ENCODE peak calls at places on chromosomes 1 and 21, in ten cellular contexts. F is upper lobe of left lung, I is lung, W is gastrocnemius medialis, A is ovary, C is AG04450, B is testis, Y is heart right ventricle, J is tibial nerve, L is cardiac muscle cell. G is an unnamed sample.

GRCh38 chr1:154495496-154496273 is 6.3 kb upstream of the TDRD10 start:
- DNase-seq in F (no peak), I (no peak), W (no peak), A (no peak), C (no peak), B (no peak), Y (no peak), J (no peak), L (no peak), G (no peak)

GRCh38 chr21:43928726-43929125 is 63.7 kb downstream of the AGPAT3 start:
- DNase-seq in F (no peak), I (no peak), W (peak; percentile 50), A (no peak), C (no peak), B (no peak), Y (no peak), J (no peak), L (no peak), G (no peak)

GRCh38 chr1:31977361-31978131 is 36.1 kb upstream of the KHDRBS1 start:
- DNase-seq in F (no peak), I (no peak), W (no peak), A (no peak), C (peak; percentile 20), B (no peak), Y (peak; percentile 8), J (no peak), L (peak; percentile 79), G (no peak)

GRCh38 chr21:29077651-29078090 is 4.2 kb upstream of the CCT8 start:
- DNase-seq in F (peak; percentile 45), I (no peak), W (no peak), A (no peak), C (no peak), B (peak; percentile 75), Y (no peak), J (no peak), L (peak; percentile 58), G (no peak)

GRCh38 chr1:167442854-167443565 is 75.3 kb downstream of the CD247 start:
- DNase-seq in F (no peak), I (no peak), W (no peak), A (no peak), C (no peak), B (no peak), Y (no peak), J (no peak), L (no peak), G (no peak)

GRCh38 chr1:203309115-203309429 is 3.8 kb downstream of the BTG2 start:
- DNase-seq in F (no peak), I (no peak), W (no peak), A (no peak), C (no peak), B (no peak), Y (no peak), J (no peak), L (no peak), G (no peak)

GRCh38 chr1:210937846-210938245 is 196.1 kb downstream of the KCNH1 start:
- DNase-seq in F (no peak), I (no peak), W (no peak), A (no peak), C (no peak), B (no peak), Y (no peak), J (no peak), L (no peak), G (no peak)

GRCh38 chr1:239493736-239494285 is 107.4 kb downstream of the CHRM3 start:
- DNase-seq in F (no peak), I (no peak), W (no peak), A (no peak), C (no peak), B (no peak), Y (no peak), J (no peak), L (no peak), G (no peak)

GRCh38 chr1:243715285-243715684 is 134.8 kb downstream of the AKT3 start:
- DNase-seq in F (no peak), I (no peak), W (no peak), A (no peak), C (no peak), B (no peak), Y (no peak), J (no peak), L (peak; percentile 43), G (no peak)

GRCh38 chr1:44714532-44714931 is 16.4 kb downstream of the RNU5D-1 start:
- DNase-seq in F (no peak), I (no peak), W (no peak), A (no peak), C (no peak), B (no peak), Y (no peak), J (no peak), L (no peak), G (no peak)

GRCh38 chr1:44717196-44717595 is 13.8 kb downstream of the RNU5D-1 start:
- DNase-seq in F (no peak), I (no peak), W (no peak), A (no peak), C (no peak), B (no peak), Y (no peak), J (no peak), L (no peak), G (no peak)

GRCh38 chr1:44717653-44718052 is 13.3 kb downstream of the RNU5D-1 start:
- DNase-seq in F (no peak), I (no peak), W (no peak), A (no peak), C (no peak), B (no peak), Y (no peak), J (no peak), L (no peak), G (no peak)

GRCh38 chr1:44713321-44713781 is 17.6 kb downstream of the RNU5D-1 start:
- DNase-seq in F (no peak), I (no peak), W (peak; percentile 62), A (no peak), C (no peak), B (no peak), Y (no peak), J (no peak), L (no peak), G (no peak)

DNA sequence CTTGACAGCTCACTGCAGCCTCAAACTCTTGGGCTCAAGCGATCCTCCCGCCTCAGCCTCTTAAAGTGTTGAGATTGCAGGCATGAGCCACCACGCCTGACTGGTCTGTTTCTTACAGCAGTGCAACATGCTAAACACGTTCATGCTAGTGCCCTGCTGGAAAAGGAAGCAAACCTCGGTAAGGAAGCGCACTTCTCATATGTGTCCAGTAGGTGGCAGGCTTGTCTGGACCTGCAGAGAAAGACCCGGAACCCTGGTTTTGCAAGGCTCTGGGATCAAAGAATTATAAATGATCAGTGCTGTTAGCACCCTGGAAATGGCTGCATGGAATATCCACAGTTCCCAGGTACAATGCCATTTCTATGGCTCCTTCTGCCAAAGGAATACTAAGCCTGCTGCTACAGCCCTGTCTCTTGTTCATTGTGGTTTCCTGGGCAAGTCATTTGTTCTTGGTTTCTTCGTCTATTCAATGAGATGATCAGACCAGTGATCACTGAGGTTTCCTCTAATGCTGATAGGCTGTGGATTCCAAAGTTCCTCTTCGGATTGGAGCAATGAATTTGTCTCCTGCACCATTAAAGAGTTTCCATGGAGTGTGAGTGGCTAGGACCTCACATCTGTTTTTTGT is 15.9 kb downstream of the RNU5D-1 start:
- DNase-seq in F (peak; percentile 75), I (peak; percentile 71), W (peak; percentile 22), A (peak; percentile 56), C (no peak), B (peak; percentile 71), Y (peak; percentile 64), J (peak; percentile 45), L (peak; percentile 87), G (no peak)
- H3K4me3 ChIP-seq in F (no peak overlapping the region), I (no peak overlapping the region), W (no peak overlapping the region), A (no peak overlapping the region), C (no peak overlapping the region), B (no peak overlapping the region), Y (no peak overlapping the region), J (no peak overlapping the region), L (no peak overlapping the region), G (no peak overlapping the region)

GRCh38 chr1:78619446-78619802 is 824 bp upstream of the IFI44L start:
- DNase-seq in F (no peak), I (no peak), W (no peak), A (no peak), C (no peak), B (peak; percentile 25), Y (no peak), J (no peak), L (no peak), G (no peak)

GRCh38 chr1:78619029-78619428 is 1.2 kb upstream of the IFI44L start:
- DNase-seq in F (no peak), I (no peak), W (no peak), A (no peak), C (no peak), B (no peak), Y (no peak), J (no peak), L (no peak), G (no peak)

GRCh38 chr1:78622548-78622947 is 2.3 kb downstream of the IFI44L start:
- DNase-seq in F (no peak), I (no peak), W (no peak), A (no peak), C (no peak), B (no peak), Y (no peak), J (no peak), L (no peak), G (no peak)

GRCh38 chr1:78619803-78620579 is at the start of gene IFI44L:
- DNase-seq in F (no peak), I (no peak), W (no peak), A (peak; percentile 66), C (peak; percentile 13), B (peak; percentile 37), Y (peak; percentile 57), J (peak; percentile 19), L (peak; percentile 78), G (no peak)

GRCh38 chr1:78617615-78618026 is 2.6 kb upstream of the IFI44L start:
- DNase-seq in F (peak; percentile 63), I (peak; percentile 67), W (peak; percentile 41), A (peak; percentile 63), C (peak; percentile 66), B (peak; percentile 87), Y (peak; percentile 80), J (peak; percentile 37), L (peak; percentile 93), G (peak; percentile 75)
- TF ChIP-seq CTCF in F (peak; percentile 82), I (peak; percentile 86), W (peak; percentile 75), A (peak; percentile 82), C (peak; percentile 90), B (peak; percentile 92), Y (peak; percentile 82), J (peak; percentile 90), L (peak; percentile 83), G (peak; percentile 86)

DNA sequence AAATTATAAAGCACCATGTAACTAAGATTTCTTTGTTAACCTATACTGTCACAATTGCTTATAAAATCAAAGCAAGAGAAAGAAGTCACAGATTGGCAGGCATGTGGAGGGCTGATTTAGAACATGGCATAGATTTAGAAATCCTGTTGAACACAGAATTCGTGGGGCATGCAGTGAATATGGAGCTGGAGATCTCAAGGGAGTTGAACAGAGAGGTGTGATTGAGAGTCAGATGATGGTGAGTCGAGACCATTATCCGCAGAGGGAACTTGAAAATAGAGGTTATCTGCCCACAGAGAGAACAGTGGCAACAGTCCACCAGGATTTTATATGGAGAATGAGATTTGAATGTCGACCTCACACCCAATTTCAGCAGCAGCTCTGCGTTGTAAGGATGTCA is 27.6 kb downstream of the PBX1 start:
- DNase-seq in F (no peak), I (no peak), W (no peak), A (no peak), C (no peak), B (no peak), Y (no peak), J (no peak), L (no peak), G (no peak)
- H3K27ac ChIP-seq in F (no peak overlapping the region), I (no peak overlapping the region), W (no peak overlapping the region), A (no peak overlapping the region), C (no peak overlapping the region), B (no peak overlapping the region), Y (no peak overlapping the region), J (no peak overlapping the region), L (no peak overlapping the region), G (peak overlapping the region; percentile 70)

GRCh38 chr1:43348343-43348808 is 10.4 kb upstream of the CDC20 start:
- DNase-seq in F (peak; percentile 37), I (no peak), W (no peak), A (no peak), C (no peak), B (no peak), Y (no peak), J (no peak), L (peak; percentile 39), G (peak; percentile 79)
- H3K4me3 ChIP-seq in F (peak overlapping the region; percentile 10), I (peak overlapping the region; percentile 15), W (peak overlapping the region; percentile 73), A (peak overlapping the region; percentile 56), C (peak overlapping the region; percentile 52), B (peak overlapping the region; percentile 77), Y (peak overlapping the region; percentile 50), J (peak overlapping the region; percentile 53), L (peak overlapping the region; percentile 38), G (peak overlapping the region; percentile 76)

G was measured in coronary artery.